ENCODE peak calls at places on chromosomes 1 and 21, in six cellular contexts. D, N, L, M, A and X are unnamed samples.

GRCh38 chr1:14499312-14500040 is 99.0 kb upstream of the KAZN start:
- DNase-seq in D (no peak), N (no peak), L (no peak), M (no peak), A (no peak), X (no peak)

GRCh38 chr1:152003846-152004442 is 10.3 kb upstream of the S100A10 start:
- DNase-seq in D (no peak), N (no peak), L (no peak), M (no peak), A (no peak), X (no peak)

GRCh38 chr21:32382108-32382601 is 10.7 kb downstream of the URB1 start:
- DNase-seq in D (no peak), N (no peak), L (no peak), M (no peak), A (no peak), X (no peak)

GRCh38 chr1:47931395-47931794 is 65.8 kb downstream of the TRABD2B start:
- DNase-seq in D (peak; percentile 56), N (no peak), L (no peak), M (peak; percentile 75), A (no peak), X (no peak)

GRCh38 chr21:42847726-42848125 is 31.6 kb downstream of the WDR4 start:
- DNase-seq in D (no peak), N (no peak), L (no peak), M (peak; percentile 19), A (no peak), X (no peak)

GRCh38 chr21:44300262-44300959 is 558 bp downstream of the PFKL start:
- DNase-seq in D (peak; percentile 60), N (peak; percentile 89), L (peak; percentile 87), M (peak; percentile 88), A (no peak), X (peak; percentile 63)

GRCh38 chr1:108845991-108846390 is 10.9 kb downstream of the AKNAD1 start:
- DNase-seq in D (peak; percentile 86), N (no peak), L (no peak), M (no peak), A (no peak), X (no peak)

GRCh38 chr1:229148041-229148671 is 122.8 kb upstream of the RAB4A start:
- DNase-seq in D (no peak), N (no peak), L (peak; percentile 55), M (no peak), A (peak; percentile 25), X (no peak)

GRCh38 chr21:28781602-28782274 is 210.9 kb downstream of the LTN1 start:
- DNase-seq in D (peak; percentile 18), N (peak; percentile 5), L (no peak), M (no peak), A (no peak), X (no peak)

GRCh38 chr1:97489834-97490233 is 431.0 kb downstream of the DPYD start:
- DNase-seq in D (peak; percentile 60), N (no peak), L (no peak), M (no peak), A (peak; percentile 19), X (no peak)

GRCh38 chr1:43008425-43009108 is 49.9 kb upstream of the SLC2A1 start:
- DNase-seq in D (no peak), N (no peak), L (no peak), M (no peak), A (no peak), X (no peak)

GRCh38 chr1:154861607-154862094 is 8.4 kb downstream of the KCNN3 start:
- DNase-seq in D (no peak), N (no peak), L (no peak), M (no peak), A (no peak), X (peak; percentile 58)

GRCh38 chr1:2539312-2539907 is 9.3 kb upstream of the HES5 start:
- DNase-seq in D (no peak), N (no peak), L (no peak), M (no peak), A (no peak), X (no peak)

GRCh38 chr1:155003766-155004351 is 1.3 kb downstream of the ZBTB7B start:
- DNase-seq in D (no peak), N (peak; percentile 71), L (peak; percentile 84), M (peak; percentile 88), A (no peak), X (peak; percentile 77)

GRCh38 chr1:235929216-235929615 is 62.5 kb upstream of the LYST start:
- DNase-seq in D (no peak), N (no peak), L (no peak), M (no peak), A (no peak), X (no peak)

GRCh38 chr1:215137985-215138384 is 55.4 kb downstream of the KCNK2 start:
- DNase-seq in D (no peak), N (no peak), L (no peak), M (no peak), A (no peak), X (no peak)

GRCh38 chr1:36222481-36223372 is 1.5 kb upstream of the THRAP3 start:
- DNase-seq in D (no peak), N (no peak), L (no peak), M (peak; percentile 59), A (no peak), X (no peak)

GRCh38 chr1:58881471-58881994 is 97.7 kb upstream of the JUN start:
- DNase-seq in D (peak; percentile 82), N (no peak), L (peak; percentile 56), M (peak; percentile 80), A (no peak), X (peak; percentile 31)